ENCODE peak calls at places on chromosomes 6 and 20, in four cellular contexts. One of them, this sample, is unnamed.

GRCh38 chr6:37049990-37050853 is 44.8 kb downstream of the FGD2 start:
- DNase-seq in PC-3: no peak
- DNase-seq in natural killer cell: peak
- DNase-seq in nephron progenitor cell: no peak
- DNase-seq in this sample: no peak

GRCh38 chr6:27332692-27333641 is 20.9 kb upstream of the POM121L2 start:
- DNase-seq in PC-3: peak
- DNase-seq in natural killer cell: no peak
- DNase-seq in nephron progenitor cell: peak
- DNase-seq in this sample: peak

GRCh38 chr6:46490425-46491200 is 636 bp downstream of the RCAN2 start:
- DNase-seq in PC-3: no peak
- DNase-seq in natural killer cell: peak
- DNase-seq in nephron progenitor cell: peak
- DNase-seq in this sample: peak

GRCh38 chr20:48826064-48826463 is 1.7 kb downstream of the PREX1 start:
- DNase-seq in PC-3: no peak
- DNase-seq in natural killer cell: no peak
- DNase-seq in nephron progenitor cell: no peak
- DNase-seq in this sample: no peak

GRCh38 chr6:145017516-145017915 is 717.8 kb downstream of the EPM2A start:
- DNase-seq in PC-3: peak
- DNase-seq in natural killer cell: no peak
- DNase-seq in nephron progenitor cell: no peak
- DNase-seq in this sample: no peak

GRCh38 chr6:21754891-21755290 is 161.3 kb downstream of the SOX4 start:
- DNase-seq in PC-3: peak
- DNase-seq in natural killer cell: no peak
- DNase-seq in nephron progenitor cell: no peak
- DNase-seq in this sample: no peak

GRCh38 chr6:162211777-162212176 is 515.8 kb downstream of the PRKN start:
- DNase-seq in PC-3: no peak
- DNase-seq in natural killer cell: no peak
- DNase-seq in nephron progenitor cell: no peak
- DNase-seq in this sample: no peak

GRCh38 chr20:62662422-62662821 is 20.1 kb downstream of the SLCO4A1 start:
- DNase-seq in PC-3: peak
- DNase-seq in natural killer cell: no peak
- DNase-seq in nephron progenitor cell: no peak
- DNase-seq in this sample: no peak

GRCh38 chr20:49964964-49965780 is 17.6 kb upstream of the SNAI1 start:
- DNase-seq in PC-3: peak
- DNase-seq in natural killer cell: no peak
- DNase-seq in nephron progenitor cell: peak
- DNase-seq in this sample: peak

GRCh38 chr6:21914121-21914973 is 320.8 kb downstream of the SOX4 start:
- DNase-seq in PC-3: no peak
- DNase-seq in natural killer cell: peak
- DNase-seq in nephron progenitor cell: no peak
- DNase-seq in this sample: no peak

GRCh38 chr6:40256831-40257230 is 322.6 kb upstream of the MOCS1 start:
- DNase-seq in PC-3: no peak
- DNase-seq in natural killer cell: no peak
- DNase-seq in nephron progenitor cell: no peak
- DNase-seq in this sample: no peak

GRCh38 chr6:88666906-88667305 is 296.5 kb downstream of the RNGTT start:
- DNase-seq in PC-3: no peak
- DNase-seq in natural killer cell: no peak
- DNase-seq in nephron progenitor cell: no peak
- DNase-seq in this sample: no peak

GRCh38 chr6:23106951-23107350 is 537.6 kb downstream of the HDGFL1 start:
- DNase-seq in PC-3: peak
- DNase-seq in natural killer cell: no peak
- DNase-seq in nephron progenitor cell: no peak
- DNase-seq in this sample: no peak

GRCh38 chr6:2792330-2792729 is 27.1 kb downstream of the WRNIP1 start:
- DNase-seq in PC-3: peak
- DNase-seq in natural killer cell: no peak
- DNase-seq in nephron progenitor cell: no peak
- DNase-seq in this sample: no peak